ENCODE peak calls at places on chromosomes 4 and X, in ten cellular contexts. S is stimulated activated effector memory CD8-positive, alpha-beta T cell treated with anti-CD3 and anti-CD28 coated beads, Interleukin-12 subunit alpha, Interleukin-12 subunit beta, amount 100 ng/mL, for 72 hours; Y is NCI-H1694 treated with DMSO at 0.1 percent for 48 hours; T is erythroblast; I is T-cell; Q is suprapubic skin; C is mesendoderm; J is stimulated activated naive CD8-positive, alpha-beta T cell treated with anti-CD3 and anti-CD28 coated beads, Interleukin-15, amount 100 ng/mL, for 72 hours; G is SW480; A is hypothalamus. P is an unnamed sample.

GRCh38 chr4:4526401-4526800 is 15.4 kb downstream of the STX18 start:
- DNase-seq in S (no peak), Y (no peak), T (no peak), I (no peak), Q (no peak), C (no peak), J (no peak), G (no peak), A (no peak), P (no peak)

GRCh38 chr4:77706717-77707116 is 101.1 kb downstream of the CXCL13 start:
- DNase-seq in S (no peak), Y (no peak), T (no peak), I (no peak), Q (no peak), C (no peak), J (no peak), G (no peak), A (no peak), P (no peak)

GRCh38 chrX:340641-341423 is 22.2 kb upstream of the GTPBP6 start:
- DNase-seq in S (no peak), Y (no peak), T (no peak), I (no peak), Q (peak), C (no peak), J (no peak), G (no peak), A (no peak), P (no peak)

GRCh38 chrX:13432776-13433605 is 113.1 kb upstream of the ATXN3L start:
- DNase-seq in S (no peak), Y (no peak), T (no peak), I (no peak), Q (no peak), C (no peak), J (no peak), G (no peak), A (no peak), P (no peak)

GRCh38 chr4:11719879-11720278 is 291.2 kb upstream of the HS3ST1 start:
- DNase-seq in S (no peak), Y (no peak), T (no peak), I (no peak), Q (no peak), C (no peak), J (no peak), G (no peak), A (no peak), P (no peak)

GRCh38 chr4:173519130-173520101 is 10.6 kb downstream of the HAND2 start:
- DNase-seq in S (no peak), Y (no peak), T (no peak), I (no peak), Q (no peak), C (no peak), J (no peak), G (no peak), A (no peak), P (peak)

GRCh38 chr4:75845992-75846391 is 56.3 kb downstream of the PPEF2 start:
- DNase-seq in S (no peak), Y (no peak), T (no peak), I (no peak), Q (no peak), C (no peak), J (no peak), G (no peak), A (no peak), P (no peak)

GRCh38 chr4:130812117-130812765 is 1716.3 kb downstream of the C4orf33 start:
- DNase-seq in S (no peak), Y (no peak), T (no peak), I (no peak), Q (no peak), C (no peak), J (no peak), G (no peak), A (no peak), P (no peak)

GRCh38 chrX:154351183-154352011 is 23.0 kb downstream of the FLNA start:
- DNase-seq in S (no peak), Y (no peak), T (no peak), I (no peak), Q (no peak), C (peak), J (no peak), G (peak), A (no peak), P (no peak)

GRCh38 chr4:4990329-4990728 is 28.9 kb downstream of the CYTL1 start:
- DNase-seq in S (no peak), Y (no peak), T (no peak), I (no peak), Q (no peak), C (no peak), J (no peak), G (no peak), A (no peak), P (no peak)

GRCh38 chrX:101260435-101260834 is 30.7 kb downstream of the TAF7L start:
- DNase-seq in S (no peak), Y (no peak), T (no peak), I (no peak), Q (no peak), C (peak), J (no peak), G (peak), A (no peak), P (peak)

GRCh38 chr4:87035881-87036509 is 101.2 kb downstream of the AFF1 start:
- DNase-seq in S (no peak), Y (peak), T (no peak), I (no peak), Q (no peak), C (no peak), J (no peak), G (no peak), A (no peak), P (no peak)

GRCh38 chr4:173526724-173527102 is 3.3 kb downstream of the HAND2 start:
- DNase-seq in S (no peak), Y (no peak), T (no peak), I (no peak), Q (no peak), C (no peak), J (no peak), G (no peak), A (no peak), P (peak)

P was measured in GM23338.